ENCODE peak calls at places on chromosome 15, in four cellular contexts. One of them, this sample, is unnamed.

GRCh38 chr15:95132774-95133173 is 901.4 kb downstream of the MCTP2 start:
- DNase-seq in PC-9: no peak
- DNase-seq in transverse colon: no peak
- DNase-seq in left lung: no peak
- DNase-seq in this sample: no peak

GRCh38 chr15:65311760-65312159 is 7.3 kb downstream of the RNU5B-1 start:
- DNase-seq in PC-9: no peak
- DNase-seq in transverse colon: no peak
- DNase-seq in left lung: no peak
- DNase-seq in this sample: peak; percentile 74

GRCh38 chr15:42046597-42046996 is 25.8 kb upstream of the PLA2G4E start:
- DNase-seq in PC-9: peak; percentile 95
- DNase-seq in transverse colon: no peak
- DNase-seq in left lung: no peak
- DNase-seq in this sample: no peak

GRCh38 chr15:99981223-99981647 is 248.0 kb upstream of the LYSMD4 start:
- DNase-seq in PC-9: peak; percentile 47
- DNase-seq in transverse colon: no peak
- DNase-seq in left lung: no peak
- DNase-seq in this sample: no peak

GRCh38 chr15:82414536-82415191 is 15.0 kb upstream of the GOLGA6L9 start:
- DNase-seq in PC-9: no peak
- DNase-seq in transverse colon: no peak
- DNase-seq in left lung: no peak
- DNase-seq in this sample: no peak

GRCh38 chr15:87949934-87950298 is 306.6 kb downstream of the NTRK3 start:
- DNase-seq in PC-9: no peak
- DNase-seq in transverse colon: no peak
- DNase-seq in left lung: no peak
- DNase-seq in this sample: no peak

GRCh38 chr15:35751421-35752133 is 205.6 kb upstream of the DPH6 start:
- DNase-seq in PC-9: no peak
- DNase-seq in transverse colon: peak; percentile 69
- DNase-seq in left lung: peak; percentile 39
- DNase-seq in this sample: peak; percentile 54

GRCh38 chr15:92638709-92639365 is 16.7 kb downstream of the FAM174B start:
- DNase-seq in PC-9: peak; percentile 63
- DNase-seq in transverse colon: peak; percentile 19
- DNase-seq in left lung: no peak
- DNase-seq in this sample: no peak

GRCh38 chr15:94230436-94230885 is 900 bp upstream of the MCTP2 start:
- DNase-seq in PC-9: peak; percentile 35
- DNase-seq in transverse colon: no peak
- DNase-seq in left lung: no peak
- DNase-seq in this sample: no peak

GRCh38 chr15:71197620-71198019 is 82.3 kb downstream of the THSD4 start:
- DNase-seq in PC-9: no peak
- DNase-seq in transverse colon: no peak
- DNase-seq in left lung: no peak
- DNase-seq in this sample: no peak

GRCh38 chr15:51401872-51402517 is 60.5 kb downstream of the GLDN start:
- DNase-seq in PC-9: no peak
- DNase-seq in transverse colon: peak; percentile 19
- DNase-seq in left lung: peak; percentile 48
- DNase-seq in this sample: peak; percentile 54

GRCh38 chr15:48703544-48703943 is 58.0 kb upstream of the FBN1 start:
- DNase-seq in PC-9: no peak
- DNase-seq in transverse colon: no peak
- DNase-seq in left lung: no peak
- DNase-seq in this sample: no peak

GRCh38 chr15:26889298-26889898 is 22.5 kb downstream of the GABRA5 start:
- DNase-seq in PC-9: no peak
- DNase-seq in transverse colon: peak; percentile 52
- DNase-seq in left lung: no peak
- DNase-seq in this sample: no peak

GRCh38 chr15:56940388-56940787 is 21.9 kb downstream of the TCF12 start:
- DNase-seq in PC-9: no peak
- DNase-seq in transverse colon: no peak
- DNase-seq in left lung: no peak
- DNase-seq in this sample: no peak

GRCh38 chr15:68617001-68617400 is 38.2 kb downstream of the CORO2B start:
- DNase-seq in PC-9: no peak
- DNase-seq in transverse colon: no peak
- DNase-seq in left lung: no peak
- DNase-seq in this sample: no peak

GRCh38 chr15:48616216-48616615 is 29.3 kb downstream of the FBN1 start:
- DNase-seq in PC-9: no peak
- DNase-seq in transverse colon: no peak
- DNase-seq in left lung: no peak
- DNase-seq in this sample: no peak

GRCh38 chr15:41278319-41278718 is 47.3 kb downstream of the CHP1 start:
- DNase-seq in PC-9: no peak
- DNase-seq in transverse colon: no peak
- DNase-seq in left lung: no peak
- DNase-seq in this sample: no peak

GRCh38 chr15:33612721-33613304 is 302.0 kb downstream of the RYR3 start:
- DNase-seq in PC-9: no peak
- DNase-seq in transverse colon: no peak
- DNase-seq in left lung: no peak
- DNase-seq in this sample: no peak

GRCh38 chr15:78540955-78541743 is 905 bp downstream of the PSMA4 start:
- DNase-seq in PC-9: no peak
- DNase-seq in transverse colon: no peak
- DNase-seq in left lung: no peak
- DNase-seq in this sample: no peak

DNA sequence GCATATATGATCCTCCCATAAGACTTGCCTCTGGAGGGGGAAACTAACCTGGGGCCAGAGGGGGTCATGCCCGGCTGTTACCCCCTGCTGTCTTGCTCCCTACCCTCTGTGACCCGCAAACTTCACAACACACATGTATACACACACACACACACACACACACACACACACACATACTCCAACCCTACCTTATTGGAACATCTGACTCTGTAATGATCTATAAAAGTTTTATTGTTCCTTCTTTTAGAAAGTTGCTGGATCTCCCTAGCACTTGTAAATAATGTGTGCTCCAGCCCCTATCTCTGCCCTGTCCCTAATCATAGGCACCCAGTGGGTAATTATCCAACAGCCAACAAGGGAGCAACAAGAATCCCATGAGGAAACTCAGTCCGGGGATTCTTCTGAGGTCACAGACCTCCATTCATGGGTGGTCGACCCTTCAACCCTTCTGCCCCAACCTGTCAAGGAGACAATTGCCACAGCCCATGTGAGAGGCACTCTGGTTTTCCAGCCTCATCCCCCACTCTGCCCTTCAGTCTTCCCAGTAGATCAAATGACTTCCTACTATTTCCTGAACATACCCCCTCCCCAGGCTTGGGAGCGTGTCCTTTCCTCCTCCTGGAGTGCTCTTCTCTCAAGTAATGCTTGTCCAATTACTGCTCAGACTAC is 14.0 kb upstream of the TPM1 start:
- DNase-seq in PC-9: no peak
- DNase-seq in transverse colon: no peak
- DNase-seq in left lung: no peak
- DNase-seq in this sample: no peak
- H3K27me3 ChIP-seq in PC-9: no peaks in the 10 kb centered on the region
- H3K27me3 ChIP-seq in transverse colon: no peaks in the 10 kb centered on the region
- H3K27me3 ChIP-seq in left lung: no peaks in the 10 kb centered on the region
- H3K27me3 ChIP-seq in this sample: no peaks in the 10 kb centered on the region

GRCh38 chr15:89494006-89494405 is 2.4 kb downstream of the RHCG start:
- DNase-seq in PC-9: no peak
- DNase-seq in transverse colon: no peak
- DNase-seq in left lung: no peak
- DNase-seq in this sample: no peak

GRCh38 chr15:89496155-89497098 is at the start of gene RHCG:
- DNase-seq in PC-9: no peak
- DNase-seq in transverse colon: peak; percentile 23
- DNase-seq in left lung: no peak
- DNase-seq in this sample: peak; percentile 58

GRCh38 chr15:89492934-89493631 is 3.3 kb downstream of the RHCG start:
- DNase-seq in PC-9: no peak
- DNase-seq in transverse colon: no peak
- DNase-seq in left lung: no peak
- DNase-seq in this sample: no peak

GRCh38 chr15:89495638-89496145 is 691 bp downstream of the RHCG start:
- DNase-seq in PC-9: peak; percentile 89
- DNase-seq in transverse colon: no peak
- DNase-seq in left lung: no peak
- DNase-seq in this sample: peak; percentile 19

DNA sequence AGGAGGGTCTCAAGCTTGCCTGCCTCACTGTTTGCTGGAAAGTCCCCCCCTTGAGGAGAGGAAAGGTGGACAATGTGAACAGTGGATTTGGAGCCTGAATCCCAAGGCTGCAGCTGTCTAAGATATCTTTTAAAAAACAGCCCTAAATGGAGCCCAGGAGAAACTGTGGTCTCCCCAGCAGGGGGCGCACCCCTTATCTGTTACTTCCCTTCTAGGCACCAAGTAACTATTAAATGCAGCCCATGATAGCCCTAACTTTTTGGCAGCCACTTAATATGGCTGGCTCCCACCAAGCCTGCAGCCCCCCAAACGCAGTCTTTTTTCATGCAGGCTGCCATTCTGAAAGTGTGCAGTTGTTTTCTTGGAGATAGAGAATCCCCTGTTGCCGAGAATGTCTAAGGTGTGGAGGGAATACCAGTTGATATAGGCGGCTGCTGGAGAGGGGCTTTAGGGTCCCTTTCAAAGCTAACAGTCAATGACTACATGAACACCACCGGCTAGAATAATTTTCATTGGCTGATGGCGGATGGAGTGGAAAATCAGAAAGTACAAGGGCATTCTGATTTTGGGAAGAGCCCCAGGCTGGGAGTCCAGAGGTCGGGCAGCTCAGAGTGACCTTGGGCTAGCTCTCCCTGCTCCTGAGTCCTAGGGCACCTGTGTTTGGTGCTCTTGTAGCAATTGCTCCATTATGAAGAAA is 1.3 kb downstream of the RHCG start:
- DNase-seq in PC-9: no peak
- DNase-seq in transverse colon: peak; percentile 44
- DNase-seq in left lung: no peak
- DNase-seq in this sample: peak; percentile 52
- TF ChIP-seq CTCF in PC-9: peak; percentile 67
- TF ChIP-seq CTCF in transverse colon: peak; percentile 36
- TF ChIP-seq CTCF in left lung: peak; percentile 46
- TF ChIP-seq CTCF in this sample: peak; percentile 48

DNA sequence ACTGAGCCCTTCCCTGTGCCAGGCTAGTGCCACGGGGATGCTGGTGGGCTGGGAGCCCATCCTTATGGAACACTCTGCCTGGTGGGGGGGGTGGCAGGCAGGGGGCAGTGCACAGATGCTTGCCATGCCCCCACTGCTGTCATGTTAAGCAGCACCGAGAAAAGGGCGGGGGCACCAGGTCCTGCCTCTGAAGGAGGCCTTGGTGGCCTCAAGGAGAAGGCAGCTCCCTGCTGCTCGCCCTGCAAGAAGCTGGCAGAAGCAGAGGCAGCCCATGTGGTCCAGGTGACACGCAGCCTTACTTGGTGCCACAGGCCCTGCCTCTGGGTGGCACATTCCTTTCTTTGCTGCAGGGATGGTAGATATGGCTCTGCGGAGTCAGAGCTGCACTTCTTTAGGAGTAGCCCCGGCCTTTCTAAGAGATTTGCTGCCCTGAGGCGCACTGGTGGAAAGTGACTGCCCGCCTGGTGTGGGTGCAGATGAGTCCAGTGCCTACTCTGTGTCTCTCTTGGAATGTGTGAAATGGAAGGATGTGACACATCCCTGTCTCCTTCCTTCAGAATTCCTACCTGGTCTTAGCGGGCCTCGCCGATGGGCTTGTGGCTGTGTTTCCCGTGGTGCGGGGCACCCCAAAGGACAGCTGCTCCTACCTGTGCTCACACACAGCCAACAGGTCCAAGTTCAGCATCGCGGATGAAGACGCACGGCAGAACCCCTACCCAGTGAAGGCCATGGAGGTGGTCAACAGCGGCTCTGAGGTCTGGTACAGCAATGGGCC is 145.8 kb downstream of the LRRK1 start:
- DNase-seq in PC-9: no peak
- DNase-seq in transverse colon: peak; percentile 5
- DNase-seq in left lung: peak; percentile 11
- DNase-seq in this sample: peak; percentile 35
- H3K27me3 ChIP-seq in PC-9: no peaks in the 10 kb centered on the region
- H3K27me3 ChIP-seq in transverse colon: no peaks in the 10 kb centered on the region
- H3K27me3 ChIP-seq in left lung: no peaks in the 10 kb centered on the region
- H3K27me3 ChIP-seq in this sample: no peaks in the 10 kb centered on the region

GRCh38 chr15:77375133-77375532 is 44.8 kb downstream of the PEAK1 start:
- DNase-seq in PC-9: no peak
- DNase-seq in transverse colon: no peak
- DNase-seq in left lung: no peak
- DNase-seq in this sample: no peak

GRCh38 chr15:77369168-77369567 is 50.7 kb downstream of the PEAK1 start:
- DNase-seq in PC-9: no peak
- DNase-seq in transverse colon: no peak
- DNase-seq in left lung: no peak
- DNase-seq in this sample: no peak

GRCh38 chr15:77373441-77373840 is 46.5 kb downstream of the PEAK1 start:
- DNase-seq in PC-9: no peak
- DNase-seq in transverse colon: no peak
- DNase-seq in left lung: no peak
- DNase-seq in this sample: no peak

GRCh38 chr15:77370580-77370979 is 49.3 kb downstream of the PEAK1 start:
- DNase-seq in PC-9: no peak
- DNase-seq in transverse colon: no peak
- DNase-seq in left lung: no peak
- DNase-seq in this sample: no peak

DNA sequence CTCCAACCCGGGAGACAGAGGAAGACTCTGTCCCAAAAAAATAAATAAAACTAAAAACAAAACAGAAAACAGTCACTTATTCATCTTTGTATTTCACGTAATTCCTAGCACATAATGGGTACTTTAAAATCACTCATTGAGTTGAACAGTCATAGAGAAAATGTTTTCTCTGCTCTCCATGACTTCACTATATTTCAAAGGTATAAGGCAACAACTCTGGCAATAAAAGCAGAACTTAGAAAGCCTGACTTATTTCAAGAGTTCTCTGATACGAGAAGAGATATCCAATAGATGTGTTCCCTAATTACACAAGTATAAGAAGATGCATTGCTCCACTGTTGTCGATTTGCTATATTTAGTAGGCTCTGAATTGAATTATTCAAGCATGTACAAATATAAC is 48.1 kb downstream of the PEAK1 start:
- DNase-seq in PC-9: no peak
- DNase-seq in transverse colon: no peak
- DNase-seq in left lung: no peak
- DNase-seq in this sample: no peak
- TF ChIP-seq CTCF in PC-9: no peak
- TF ChIP-seq CTCF in transverse colon: no peak
- TF ChIP-seq CTCF in left lung: no peak
- TF ChIP-seq CTCF in this sample: no peak

This sample was measured in right lobe of liver.